ENCODE peak calls at places on chromosomes 13 and 19, in seven cellular contexts. One of them, this sample, is unnamed. For H3K36me3, the result is how much of the 10 kb centered on the place peaks cover.

GRCh38 chr13:30204564-30204963 is 102.8 kb downstream of the KATNAL1 start:
- DNase-seq in HCT116: no peak
- DNase-seq in HepG2: no peak
- DNase-seq in H1: no peak
- DNase-seq in GM12878: no peak
- DNase-seq in SK-N-SH: no peak
- DNase-seq in K562: no peak
- DNase-seq in this sample: no peak

GRCh38 chr13:54424344-54424743 is 1395.7 kb downstream of the OLFM4 start:
- DNase-seq in SK-N-SH: no peak
- DNase-seq in HepG2: no peak
- DNase-seq in GM12878: no peak
- DNase-seq in H1: no peak
- DNase-seq in HCT116: no peak
- DNase-seq in K562: no peak
- DNase-seq in this sample: no peak

GRCh38 chr19:46859637-46860124 is 1.1 kb upstream of the ARHGAP35 start:
- DNase-seq in HepG2: peak
- DNase-seq in H1: no peak
- DNase-seq in SK-N-SH: peak
- DNase-seq in K562: peak
- DNase-seq in HCT116: no peak
- DNase-seq in GM12878: no peak
- DNase-seq in this sample: no peak

GRCh38 chr19:39167461-39168257 is 29.1 kb upstream of the NCCRP1 start:
- DNase-seq in HepG2: no peak
- DNase-seq in HCT116: no peak
- DNase-seq in K562: no peak
- DNase-seq in SK-N-SH: no peak
- DNase-seq in GM12878: no peak
- DNase-seq in H1: no peak
- DNase-seq in this sample: no peak

GRCh38 chr13:33455291-33455690 is 169.7 kb upstream of the STARD13 start:
- DNase-seq in HepG2: no peak
- DNase-seq in GM12878: no peak
- DNase-seq in K562: no peak
- DNase-seq in HCT116: no peak
- DNase-seq in H1: no peak
- DNase-seq in SK-N-SH: no peak
- DNase-seq in this sample: no peak

GRCh38 chr19:45630463-45630862 is 8.7 kb downstream of the EML2 start:
- DNase-seq in GM12878: peak
- DNase-seq in HCT116: peak
- DNase-seq in H1: no peak
- DNase-seq in SK-N-SH: peak
- DNase-seq in HepG2: no peak
- DNase-seq in K562: no peak
- DNase-seq in this sample: no peak

GRCh38 chr19:2477732-2478191 is 1.8 kb downstream of the GADD45B start:
- DNase-seq in HCT116: no peak
- DNase-seq in HepG2: no peak
- DNase-seq in K562: no peak
- DNase-seq in H1: no peak
- DNase-seq in SK-N-SH: no peak
- DNase-seq in GM12878: no peak
- DNase-seq in this sample: no peak

GRCh38 chr13:101917475-101917810 is 465.0 kb downstream of the ITGBL1 start:
- DNase-seq in K562: no peak
- DNase-seq in GM12878: no peak
- DNase-seq in H1: no peak
- DNase-seq in HCT116: no peak
- DNase-seq in HepG2: no peak
- DNase-seq in SK-N-SH: peak
- DNase-seq in this sample: no peak

GRCh38 chr19:10850631-10851030 is 2.4 kb downstream of the C19orf38 start:
- DNase-seq in K562: no peak
- DNase-seq in H1: no peak
- DNase-seq in HepG2: no peak
- DNase-seq in GM12878: no peak
- DNase-seq in SK-N-SH: no peak
- DNase-seq in HCT116: no peak
- DNase-seq in this sample: no peak

GRCh38 chr13:44300895-44301638 is 72.6 kb upstream of the SERP2 start:
- DNase-seq in SK-N-SH: no peak
- DNase-seq in HepG2: no peak
- DNase-seq in GM12878: peak
- DNase-seq in HCT116: peak
- DNase-seq in K562: no peak
- DNase-seq in H1: no peak
- DNase-seq in this sample: no peak
- TF ChIP-seq SIN3A in SK-N-SH: no peak
- TF ChIP-seq SIN3A in HepG2: no peak
- TF ChIP-seq SIN3A in GM12878: no peak
- TF ChIP-seq SIN3A in HCT116: no peak
- TF ChIP-seq SIN3A in K562: no peak
- TF ChIP-seq SIN3A in H1: no peak
- TF ChIP-seq SIN3A in this sample: no peak

DNA sequence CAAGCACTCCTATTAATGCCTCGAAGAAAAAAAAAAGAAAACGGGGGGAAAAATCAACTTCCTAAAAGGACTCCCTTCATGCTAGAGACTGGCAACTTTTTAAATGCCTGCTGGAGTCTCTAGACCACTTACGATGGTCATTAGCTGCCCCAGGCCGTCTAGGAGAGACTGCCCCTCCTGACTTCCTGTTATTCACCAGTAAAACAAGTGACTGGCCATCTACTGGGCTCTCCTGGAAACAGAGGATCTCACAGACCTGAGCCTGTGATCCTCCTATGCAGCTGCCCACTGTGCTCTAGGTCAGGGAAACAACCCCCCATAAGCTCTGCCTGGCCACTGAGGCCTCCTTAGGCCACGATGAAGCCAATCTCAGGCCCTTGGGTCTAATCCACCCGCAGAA is 7.4 kb downstream of the ZNF266 start:
- DNase-seq in K562: no peak
- DNase-seq in HepG2: no peak
- DNase-seq in SK-N-SH: no peak
- DNase-seq in H1: no peak
- DNase-seq in HCT116: no peak
- DNase-seq in GM12878: no peak
- DNase-seq in this sample: no peak
- H3K36me3 ChIP-seq in K562: half or more
- H3K36me3 ChIP-seq in HepG2: under half
- H3K36me3 ChIP-seq in SK-N-SH: half or more
- H3K36me3 ChIP-seq in H1: under half
- H3K36me3 ChIP-seq in HCT116: under half
- H3K36me3 ChIP-seq in GM12878: under half
- H3K36me3 ChIP-seq in this sample: under half

GRCh38 chr13:106349080-106349841 is 186.2 kb downstream of the EFNB2 start:
- DNase-seq in HepG2: no peak
- DNase-seq in K562: no peak
- DNase-seq in HCT116: peak
- DNase-seq in GM12878: no peak
- DNase-seq in H1: peak
- DNase-seq in SK-N-SH: peak
- DNase-seq in this sample: no peak
- H3K4me3 ChIP-seq in HepG2: no peak
- H3K4me3 ChIP-seq in K562: no peak
- H3K4me3 ChIP-seq in HCT116: peak
- H3K4me3 ChIP-seq in GM12878: no peak
- H3K4me3 ChIP-seq in H1: peak
- H3K4me3 ChIP-seq in SK-N-SH: peak
- H3K4me3 ChIP-seq in this sample: peak

GRCh38 chr19:35059799-35060091 is 18.2 kb downstream of the HPN start:
- DNase-seq in H1: no peak
- DNase-seq in GM12878: no peak
- DNase-seq in HepG2: no peak
- DNase-seq in SK-N-SH: no peak
- DNase-seq in K562: no peak
- DNase-seq in HCT116: no peak
- DNase-seq in this sample: no peak
- TF ChIP-seq SIN3A in H1: no peak
- TF ChIP-seq SIN3A in GM12878: no peak
- TF ChIP-seq SIN3A in HepG2: no peak
- TF ChIP-seq SIN3A in SK-N-SH: no peak
- TF ChIP-seq SIN3A in K562: no peak
- TF ChIP-seq SIN3A in HCT116: no peak
- TF ChIP-seq SIN3A in this sample: no peak

GRCh38 chr19:8567522-8568172 is 9.6 kb downstream of the MYO1F start:
- DNase-seq in SK-N-SH: no peak
- DNase-seq in GM12878: no peak
- DNase-seq in H1: no peak
- DNase-seq in K562: no peak
- DNase-seq in HCT116: no peak
- DNase-seq in HepG2: no peak
- DNase-seq in this sample: no peak

GRCh38 chr19:8569066-8569761 is 8.0 kb downstream of the MYO1F start:
- DNase-seq in SK-N-SH: no peak
- DNase-seq in H1: no peak
- DNase-seq in HepG2: no peak
- DNase-seq in K562: peak
- DNase-seq in HCT116: peak
- DNase-seq in GM12878: peak
- DNase-seq in this sample: no peak

GRCh38 chr19:8571006-8571411 is 6.2 kb downstream of the MYO1F start:
- DNase-seq in K562: no peak
- DNase-seq in HepG2: peak
- DNase-seq in HCT116: no peak
- DNase-seq in GM12878: no peak
- DNase-seq in SK-N-SH: no peak
- DNase-seq in H1: no peak
- DNase-seq in this sample: no peak

GRCh38 chr19:8561071-8561764 is 16.0 kb downstream of the MYO1F start:
- DNase-seq in GM12878: no peak
- DNase-seq in K562: no peak
- DNase-seq in SK-N-SH: no peak
- DNase-seq in HCT116: no peak
- DNase-seq in HepG2: no peak
- DNase-seq in H1: no peak
- DNase-seq in this sample: no peak

GRCh38 chr19:8566855-8567254 is 10.4 kb downstream of the MYO1F start:
- DNase-seq in GM12878: no peak
- DNase-seq in HepG2: no peak
- DNase-seq in H1: no peak
- DNase-seq in K562: no peak
- DNase-seq in SK-N-SH: no peak
- DNase-seq in HCT116: no peak
- DNase-seq in this sample: no peak
- H3K36me3 ChIP-seq in GM12878: under half
- H3K36me3 ChIP-seq in HepG2: under half
- H3K36me3 ChIP-seq in H1: under half
- H3K36me3 ChIP-seq in K562: under half
- H3K36me3 ChIP-seq in SK-N-SH: under half
- H3K36me3 ChIP-seq in HCT116: under half
- H3K36me3 ChIP-seq in this sample: under half

This sample was measured in Panc1.